ENCODE peak calls at places on chromosomes 13 and 19, in four cellular contexts. S, J, C and K are unnamed samples.

GRCh38 chr19:4506449-4507149 is 11.7 kb downstream of the PLIN4 start:
- DNase-seq in S (no peak), J (no peak), C (no peak), K (peak; percentile 22)

GRCh38 chr19:35712910-35713845 is 4.6 kb upstream of the KMT2B start:
- DNase-seq in S (peak; percentile 55), J (no peak), C (peak; percentile 32), K (no peak)

GRCh38 chr19:29806098-29806866 is 5.5 kb upstream of the CCNE1 start:
- DNase-seq in S (peak; percentile 66), J (no peak), C (peak; percentile 58), K (peak; percentile 71)

GRCh38 chr13:79710376-79710775 is 229.4 kb downstream of the NDFIP2 start:
- DNase-seq in S (no peak), J (peak; percentile 49), C (no peak), K (no peak)

GRCh38 chr13:41513600-41513999 is 56.2 kb downstream of the RGCC start:
- DNase-seq in S (no peak), J (no peak), C (no peak), K (no peak)

GRCh38 chr19:4969772-4970531 is 1.0 kb downstream of the KDM4B start:
- DNase-seq in S (peak; percentile 68), J (no peak), C (peak; percentile 32), K (no peak)

GRCh38 chr13:98503175-98504028 is 73.5 kb downstream of the STK24 start:
- DNase-seq in S (no peak), J (no peak), C (no peak), K (no peak)

GRCh38 chr13:74134777-74135305 is 637 bp upstream of the KLF12 start:
- DNase-seq in S (no peak), J (no peak), C (no peak), K (peak; percentile 62)

GRCh38 chr13:98468352-98468751 is 108.6 kb downstream of the STK24 start:
- DNase-seq in S (no peak), J (no peak), C (no peak), K (no peak)

GRCh38 chr13:45356966-45357689 is 16.1 kb upstream of the TPT1 start:
- DNase-seq in S (no peak), J (no peak), C (no peak), K (no peak)

GRCh38 chr19:36041831-36042230 is 9.2 kb upstream of the CLIP3 start:
- DNase-seq in S (no peak), J (peak; percentile 71), C (peak; percentile 57), K (peak; percentile 17)

GRCh38 chr19:40141546-40141945 is 49.7 kb upstream of the MAP3K10 start:
- DNase-seq in S (no peak), J (no peak), C (no peak), K (peak; percentile 20)

GRCh38 chr13:48892311-48892710 is 83.4 kb upstream of the FNDC3A start:
- DNase-seq in S (no peak), J (peak; percentile 38), C (no peak), K (no peak)

GRCh38 chr19:50486823-50487515 is 10.3 kb upstream of the GARIN5A start:
- DNase-seq in S (peak; percentile 97), J (no peak), C (peak; percentile 97), K (peak; percentile 36)

GRCh38 chr19:44552324-44552723 is 22.8 kb upstream of the CEACAM20 start:
- DNase-seq in S (peak; percentile 83), J (no peak), C (peak; percentile 87), K (peak; percentile 53)

GRCh38 chr19:58352760-58353671 is at the start of gene A1BG:
- DNase-seq in S (no peak), J (no peak), C (no peak), K (no peak)

GRCh38 chr13:33312150-33312908 is 26.8 kb upstream of the STARD13 start:
- DNase-seq in S (no peak), J (no peak), C (peak; percentile 37), K (no peak)

GRCh38 chr13:22893777-22894176 is 287.0 kb upstream of the SGCG start:
- DNase-seq in S (no peak), J (no peak), C (no peak), K (no peak)

GRCh38 chr13:53683608-53684007 is 655.0 kb downstream of the OLFM4 start:
- DNase-seq in S (no peak), J (no peak), C (no peak), K (no peak)

GRCh38 chr13:90445179-90445578 is 902.3 kb upstream of the MIR17HG start:
- DNase-seq in S (no peak), J (peak; percentile 83), C (peak; percentile 60), K (peak; percentile 83)

GRCh38 chr19:7739211-7739752 is 7.4 kb upstream of the CLEC4G start:
- DNase-seq in S (no peak), J (no peak), C (peak; percentile 5), K (no peak)

GRCh38 chr13:23350009-23350408 is 83.5 kb downstream of the SACS start:
- DNase-seq in S (no peak), J (no peak), C (no peak), K (no peak)

GRCh38 chr19:15779756-15780476 is 7.5 kb upstream of the OR10H5 start:
- DNase-seq in S (no peak), J (no peak), C (no peak), K (peak; percentile 79)

GRCh38 chr13:52760078-52760477 is 20.5 kb upstream of the CNMD start:
- DNase-seq in S (no peak), J (no peak), C (no peak), K (no peak)

GRCh38 chr19:5340637-5341447 is at the start of gene PTPRS:
- DNase-seq in S (peak; percentile 96), J (no peak), C (peak; percentile 92), K (peak; percentile 73)

GRCh38 chr19:38114651-38115050 is 109.4 kb downstream of the DPF1 start:
- DNase-seq in S (no peak), J (no peak), C (no peak), K (no peak)

GRCh38 chr13:21917046-21918010 is 246.5 kb downstream of the FGF9 start:
- DNase-seq in S (no peak), J (no peak), C (no peak), K (peak; percentile 42)

GRCh38 chr13:73708393-73708985 is 425.7 kb downstream of the KLF12 start:
- DNase-seq in S (peak; percentile 85), J (peak; percentile 11), C (peak; percentile 83), K (peak; percentile 24)

GRCh38 chr13:30832845-30833332 is 73.2 kb upstream of the MEDAG start:
- DNase-seq in S (no peak), J (no peak), C (peak; percentile 33), K (peak; percentile 32)

GRCh38 chr19:1855040-1855827 is 7.0 kb upstream of the REXO1 start:
- DNase-seq in S (peak; percentile 92), J (peak; percentile 57), C (peak; percentile 97), K (no peak)

GRCh38 chr19:51179297-51179696 is 37.2 kb downstream of the SIGLEC7 start:
- DNase-seq in S (no peak), J (no peak), C (no peak), K (no peak)

GRCh38 chr13:73090116-73090811 is 31.5 kb downstream of the KLF5 start:
- DNase-seq in S (no peak), J (peak; percentile 46), C (peak; percentile 72), K (peak; percentile 73)

GRCh38 chr19:56972291-56972914 is 131.9 kb upstream of the PEG3 start:
- DNase-seq in S (no peak), J (no peak), C (no peak), K (no peak)

GRCh38 chr13:52862358-52863206 is 14.1 kb upstream of the PCDH8 start:
- DNase-seq in S (peak; percentile 68), J (no peak), C (peak; percentile 77), K (peak; percentile 18)

GRCh38 chr19:38920529-38921419 is 8.8 kb upstream of the CCER2 start:
- DNase-seq in S (no peak), J (no peak), C (no peak), K (no peak)

DNA sequence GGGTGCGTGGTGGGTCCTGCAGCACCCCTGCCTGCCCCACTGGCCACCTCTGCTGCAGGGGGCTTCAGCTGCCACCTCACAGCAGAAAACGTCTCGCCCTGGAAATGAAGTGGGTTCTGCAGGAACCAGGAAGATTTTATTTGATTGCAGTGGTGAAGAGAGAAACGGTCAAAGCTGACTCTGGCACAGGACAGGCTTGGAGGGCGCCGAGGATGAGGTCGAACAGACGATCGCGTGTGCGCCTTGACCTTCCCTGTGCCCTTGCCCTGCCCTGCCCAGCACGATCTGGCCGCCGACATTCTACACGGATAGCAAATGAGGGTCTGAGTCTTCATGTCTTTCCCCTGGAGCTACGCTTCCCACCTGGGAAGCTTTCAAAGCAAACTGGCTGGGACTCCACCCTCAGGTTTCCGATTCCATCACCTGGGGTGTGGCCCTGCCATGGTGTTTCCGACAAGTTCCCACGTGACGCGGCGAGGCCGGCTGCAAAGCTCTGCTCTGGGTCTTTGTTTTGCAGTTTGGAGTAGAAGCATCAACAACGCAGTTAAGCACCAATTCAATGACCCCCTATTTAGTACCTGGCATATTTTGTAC is 50.3 kb upstream of the TUBGCP3 start:
- DNase-seq in S (no peak), J (no peak), C (no peak), K (no peak)
- H3K27me3 ChIP-seq in S (no peaks in the 10 kb centered on the region), J (peaks cover 11% of the 10 kb centered on the region), C (no peaks in the 10 kb centered on the region), K (peaks cover 39% of the 10 kb centered on the region)

GRCh38 chr19:55442372-55443044 is 592 bp downstream of the SHISA7 start:
- DNase-seq in S (no peak), J (no peak), C (peak; percentile 62), K (no peak)
- H3K27me3 ChIP-seq in S (no peaks in the 10 kb centered on the region), J (peaks cover 35% of the 10 kb centered on the region), C (peaks cover 92% of the 10 kb centered on the region), K (peaks cover 63% of the 10 kb centered on the region)

GRCh38 chr19:17931532-17932191 is 1.2 kb upstream of the CCDC124 start:
- DNase-seq in S (peak; percentile 52), J (no peak), C (peak; percentile 94), K (no peak)

GRCh38 chr19:17929056-17929455 is 3.8 kb upstream of the CCDC124 start:
- DNase-seq in S (peak; percentile 30), J (no peak), C (no peak), K (no peak)

GRCh38 chr19:17922138-17922537 is 10.7 kb upstream of the CCDC124 start:
- DNase-seq in S (no peak), J (no peak), C (no peak), K (no peak)

GRCh38 chr19:17920527-17920926 is 12.3 kb upstream of the CCDC124 start:
- DNase-seq in S (no peak), J (no peak), C (no peak), K (no peak)

GRCh38 chr19:17926044-17926443 is 6.8 kb upstream of the CCDC124 start:
- DNase-seq in S (peak; percentile 29), J (no peak), C (no peak), K (no peak)
- H3K27me3 ChIP-seq in S (no peaks in the 10 kb centered on the region), J (no peaks in the 10 kb centered on the region), C (no peaks in the 10 kb centered on the region), K (no peaks in the 10 kb centered on the region)

GRCh38 chr19:31512403-31512970 is 163.3 kb upstream of the TSHZ3 start:
- DNase-seq in S (no peak), J (no peak), C (no peak), K (no peak)

GRCh38 chr19:31515931-31516330 is 166.7 kb upstream of the TSHZ3 start:
- DNase-seq in S (no peak), J (no peak), C (no peak), K (no peak)

GRCh38 chr19:31511098-31511497 is 161.9 kb upstream of the TSHZ3 start:
- DNase-seq in S (no peak), J (no peak), C (no peak), K (no peak)

GRCh38 chr19:31511696-31512095 is 162.5 kb upstream of the TSHZ3 start:
- DNase-seq in S (no peak), J (no peak), C (no peak), K (no peak)

GRCh38 chr19:31513841-31514240 is 164.6 kb upstream of the TSHZ3 start:
- DNase-seq in S (no peak), J (no peak), C (no peak), K (no peak)
- H3K27me3 ChIP-seq in S (no peaks in the 10 kb centered on the region), J (no peaks in the 10 kb centered on the region), C (no peaks in the 10 kb centered on the region), K (no peaks in the 10 kb centered on the region)